ENCODE peak calls at places on chromosomes 1 and 21, in six cellular contexts. Y is tibial nerve, D is thoracic aorta, P is ascending aorta, I is IMR-90, U is pancreas. Z is an unnamed sample. For H3K27me3, the result is how much of the 10 kb centered on the place peaks cover.

GRCh38 chr1:58896211-58897183 is 112.7 kb upstream of the JUN start:
- DNase-seq in P (no peak), I (no peak), D (no peak), U (peak), Y (no peak), Z (peak)

GRCh38 chr21:41993744-41994143 is 16.4 kb downstream of the ZBTB21 start:
- DNase-seq in P (no peak), I (peak), U (no peak), D (no peak), Y (no peak), Z (no peak)

GRCh38 chr1:152034324-152034653 is 2.5 kb downstream of the S100A11 start:
- DNase-seq in Y (no peak), U (no peak), I (no peak), D (no peak), P (no peak), Z (no peak)

GRCh38 chr1:207691814-207692213 is 46.9 kb downstream of the CR1L start:
- DNase-seq in U (no peak), I (no peak), P (no peak), Y (no peak), D (no peak), Z (no peak)

GRCh38 chr1:219236933-219237610 is 63.4 kb downstream of the LYPLAL1 start:
- DNase-seq in D (no peak), U (no peak), Y (no peak), I (no peak), P (no peak), Z (no peak)

GRCh38 chr21:42975886-42976608 is 1.7 kb downstream of the PKNOX1 start:
- DNase-seq in Y (no peak), I (no peak), P (no peak), U (no peak), D (no peak), Z (no peak)

GRCh38 chr1:97849350-97850339 is 71.2 kb downstream of the DPYD start:
- DNase-seq in I (peak), Y (no peak), D (no peak), U (no peak), P (no peak), Z (no peak)

GRCh38 chr1:67018574-67018973 is 35.4 kb downstream of the SLC35D1 start:
- DNase-seq in I (peak), P (no peak), D (no peak), U (no peak), Y (no peak), Z (no peak)

GRCh38 chr1:176073524-176074157 is 133.4 kb downstream of the COP1 start:
- DNase-seq in D (peak), Y (peak), U (no peak), P (no peak), I (peak), Z (no peak)

GRCh38 chr1:199734186-199734585 is 293.3 kb upstream of the NR5A2 start:
- DNase-seq in I (no peak), D (no peak), P (no peak), U (no peak), Y (no peak), Z (no peak)

GRCh38 chr1:66652556-66652955 is 99.7 kb upstream of the DYNLT5 start:
- DNase-seq in P (no peak), I (peak), Y (no peak), U (no peak), D (no peak), Z (no peak)

GRCh38 chr21:32099812-32100416 is 178.9 kb downstream of the MIS18A start:
- DNase-seq in U (no peak), I (peak), D (no peak), Y (no peak), P (no peak), Z (no peak)

GRCh38 chr1:111541721-111542120 is 38.3 kb upstream of the ADORA3 start:
- DNase-seq in I (peak), Y (no peak), D (no peak), U (no peak), P (no peak), Z (no peak)

GRCh38 chr1:151158311-151158710 is 1.9 kb downstream of the TNFAIP8L2 start:
- DNase-seq in U (no peak), D (no peak), I (no peak), P (no peak), Y (no peak), Z (no peak)

GRCh38 chr1:42752284-42752683 is 12.2 kb upstream of the CLDN19 start:
- DNase-seq in U (no peak), Y (no peak), P (no peak), D (no peak), I (no peak), Z (no peak)

GRCh38 chr1:185560760-185561159 is 173.4 kb upstream of the HMCN1 start:
- DNase-seq in U (no peak), Y (no peak), D (no peak), P (no peak), I (no peak), Z (peak)

GRCh38 chr21:37202221-37202805 is 64.8 kb downstream of the VPS26C start:
- DNase-seq in U (no peak), P (no peak), I (no peak), Y (no peak), D (no peak), Z (no peak)

GRCh38 chr21:36506482-36506881 is 26.6 kb upstream of the CLDN14 start:
- DNase-seq in U (no peak), P (no peak), I (no peak), Y (no peak), D (no peak), Z (no peak)

GRCh38 chr1:248404024-248404423 is 1.2 kb downstream of the OR2T1 start:
- DNase-seq in I (peak), U (no peak), D (no peak), Y (no peak), P (no peak), Z (no peak)
- TF ChIP-seq CTCF in I (no peak), U (no peak), D (no peak), Y (no peak), P (no peak), Z (no peak)

GRCh38 chr1:61139324-61140055 is 57.1 kb downstream of the NFIA start:
- DNase-seq in Y (no peak), D (no peak), U (no peak), I (peak), P (no peak), Z (no peak)
- H3K27ac ChIP-seq in Y (no peak), D (peak), U (no peak), I (no peak), P (peak), Z (no peak)

GRCh38 chr1:11704226-11704619 is 12.7 kb downstream of the DRAXIN start:
- DNase-seq in Y (no peak), D (no peak), P (no peak), I (no peak), U (no peak), Z (no peak)

GRCh38 chr1:11701981-11702803 is 10.7 kb downstream of the DRAXIN start:
- DNase-seq in I (no peak), D (no peak), Y (no peak), U (no peak), P (no peak), Z (no peak)

GRCh38 chr1:11704691-11705475 is 13.4 kb downstream of the DRAXIN start:
- DNase-seq in U (no peak), I (no peak), Y (no peak), P (no peak), D (no peak), Z (no peak)

GRCh38 chr1:11701551-11701961 is 10.0 kb downstream of the DRAXIN start:
- DNase-seq in U (no peak), I (no peak), P (no peak), Y (no peak), D (no peak), Z (no peak)

GRCh38 chr1:11703357-11704225 is 12.1 kb downstream of the DRAXIN start:
- DNase-seq in U (no peak), I (no peak), Y (no peak), P (no peak), D (no peak), Z (no peak)
- H3K27me3 ChIP-seq in U (under half), I (half or more), Y (under half), P (under half), D (under half), Z (half or more)

GRCh38 chr1:27787895-27788294 is 14.9 kb downstream of the STX12 start:
- DNase-seq in I (peak), Y (no peak), D (no peak), U (no peak), P (no peak), Z (no peak)

GRCh38 chr1:27784664-27785063 is 11.6 kb downstream of the STX12 start:
- DNase-seq in U (no peak), D (no peak), Y (no peak), P (no peak), I (no peak), Z (no peak)

GRCh38 chr1:27785763-27786162 is 12.7 kb downstream of the STX12 start:
- DNase-seq in Y (no peak), P (no peak), I (peak), D (no peak), U (no peak), Z (no peak)

GRCh38 chr1:27795601-27796000 is 22.6 kb downstream of the STX12 start:
- DNase-seq in I (peak), Y (no peak), U (no peak), D (no peak), P (no peak), Z (no peak)

DNA sequence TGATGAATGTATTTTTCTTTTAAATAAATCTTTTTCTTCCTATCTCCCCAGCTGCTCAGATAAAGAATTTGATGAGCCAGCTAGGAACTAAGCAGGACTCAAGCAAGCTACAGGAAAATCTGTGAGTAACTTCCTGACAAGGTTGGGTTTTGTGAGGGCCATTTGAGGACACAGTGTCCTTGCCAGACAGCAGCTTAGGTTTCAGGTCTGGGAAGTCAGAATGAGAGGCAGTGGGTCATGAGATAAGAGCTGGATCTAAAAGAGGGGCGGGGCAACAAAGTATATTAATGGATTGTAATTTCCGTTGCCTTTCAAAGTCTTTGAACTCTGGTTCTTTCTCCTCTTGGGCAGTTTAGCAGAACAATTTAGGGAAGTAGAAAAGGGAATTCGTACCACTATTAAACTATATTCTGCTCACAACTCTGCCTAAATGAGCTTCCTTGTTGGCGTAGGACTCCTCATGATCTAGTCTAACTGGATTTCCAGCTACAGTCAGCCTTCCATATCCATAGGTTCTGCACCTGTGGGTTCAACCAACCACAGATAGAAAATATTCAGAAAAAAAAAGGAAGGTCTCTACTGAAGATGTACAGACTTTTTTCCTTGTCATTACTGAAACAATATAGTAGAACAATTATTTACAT is 16.6 kb downstream of the STX12 start:
- DNase-seq in U (no peak), Y (no peak), P (no peak), I (peak), D (no peak), Z (peak)
- TF ChIP-seq CTCF in U (no peak), Y (no peak), P (no peak), I (no peak), D (no peak), Z (no peak)

DNA sequence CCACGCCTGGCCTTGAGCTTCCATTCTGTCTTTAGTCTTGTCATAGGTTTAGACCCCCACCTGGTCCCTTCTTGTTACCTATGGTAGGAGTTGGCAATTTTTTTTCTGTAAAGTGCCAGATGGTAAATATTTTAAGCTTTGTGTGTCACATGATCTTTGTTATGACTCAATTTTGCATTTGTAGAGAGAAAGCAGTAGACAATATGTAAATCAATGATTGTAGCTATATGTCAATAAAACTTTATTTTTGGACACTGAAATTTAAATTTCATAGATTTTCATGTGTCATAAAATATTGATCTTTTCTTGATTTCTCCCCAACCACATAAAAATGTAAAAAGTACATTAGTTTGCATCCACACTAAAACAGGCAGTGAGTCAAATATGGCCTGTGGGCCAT is 8.0 kb downstream of the MKNK1 start:
- DNase-seq in Y (no peak), U (no peak), I (no peak), P (no peak), D (no peak), Z (no peak)
- H3K27ac ChIP-seq in Y (peak), U (no peak), I (no peak), P (no peak), D (no peak), Z (peak)

Z was measured in heart right ventricle.